ENCODE peak calls at places on chromosomes 13 and 19, in four cellular contexts. One of them, this sample, is unnamed.

GRCh38 chr19:37929512-37929911 is 22.5 kb downstream of the SIPA1L3 start:
- DNase-seq in H54: no peak
- DNase-seq in naive thymus-derived CD4-positive, alpha-beta T cell: no peak
- DNase-seq in cardiac muscle cell: no peak
- DNase-seq in this sample: no peak

GRCh38 chr19:46134527-46134926 is 10.0 kb upstream of the IGFL3 start:
- DNase-seq in H54: no peak
- DNase-seq in naive thymus-derived CD4-positive, alpha-beta T cell: no peak
- DNase-seq in cardiac muscle cell: peak; percentile 35
- DNase-seq in this sample: peak; percentile 67

GRCh38 chr19:50203281-50204080 is at the start of gene MYH14:
- DNase-seq in H54: no peak
- DNase-seq in naive thymus-derived CD4-positive, alpha-beta T cell: no peak
- DNase-seq in cardiac muscle cell: peak; percentile 70
- DNase-seq in this sample: peak; percentile 98

GRCh38 chr13:53068841-53069520 is 40.4 kb downstream of the OLFM4 start:
- DNase-seq in H54: no peak
- DNase-seq in naive thymus-derived CD4-positive, alpha-beta T cell: no peak
- DNase-seq in cardiac muscle cell: no peak
- DNase-seq in this sample: peak; percentile 90

GRCh38 chr13:75566658-75567057 is 17.1 kb downstream of the UCHL3 start:
- DNase-seq in H54: no peak
- DNase-seq in naive thymus-derived CD4-positive, alpha-beta T cell: no peak
- DNase-seq in cardiac muscle cell: peak; percentile 67
- DNase-seq in this sample: peak; percentile 12

GRCh38 chr19:28444371-28444770 is 768.6 kb downstream of the UQCRFS1 start:
- DNase-seq in H54: no peak
- DNase-seq in naive thymus-derived CD4-positive, alpha-beta T cell: no peak
- DNase-seq in cardiac muscle cell: no peak
- DNase-seq in this sample: no peak

GRCh38 chr13:111272117-111272516 is 48.3 kb upstream of the TEX29 start:
- DNase-seq in H54: no peak
- DNase-seq in naive thymus-derived CD4-positive, alpha-beta T cell: no peak
- DNase-seq in cardiac muscle cell: no peak
- DNase-seq in this sample: no peak

GRCh38 chr19:45446295-45446694 is 21.5 kb upstream of the FOSB start:
- DNase-seq in H54: no peak
- DNase-seq in naive thymus-derived CD4-positive, alpha-beta T cell: no peak
- DNase-seq in cardiac muscle cell: peak; percentile 62
- DNase-seq in this sample: peak; percentile 39

GRCh38 chr19:51938936-51939335 is 11.7 kb downstream of the ZNF613 start:
- DNase-seq in H54: no peak
- DNase-seq in naive thymus-derived CD4-positive, alpha-beta T cell: no peak
- DNase-seq in cardiac muscle cell: no peak
- DNase-seq in this sample: no peak

GRCh38 chr13:58611117-58611516 is 979.6 kb downstream of the PCDH17 start:
- DNase-seq in H54: no peak
- DNase-seq in naive thymus-derived CD4-positive, alpha-beta T cell: no peak
- DNase-seq in cardiac muscle cell: no peak
- DNase-seq in this sample: no peak

GRCh38 chr13:27012482-27013197 is 159.0 kb downstream of the USP12 start:
- DNase-seq in H54: no peak
- DNase-seq in naive thymus-derived CD4-positive, alpha-beta T cell: no peak
- DNase-seq in cardiac muscle cell: peak; percentile 83
- DNase-seq in this sample: no peak

GRCh38 chr13:98490866-98491265 is 86.0 kb downstream of the STK24 start:
- DNase-seq in H54: no peak
- DNase-seq in naive thymus-derived CD4-positive, alpha-beta T cell: no peak
- DNase-seq in cardiac muscle cell: no peak
- DNase-seq in this sample: no peak

GRCh38 chr13:49995535-49996165 is 1.2 kb upstream of the TRIM13 start:
- DNase-seq in H54: no peak
- DNase-seq in naive thymus-derived CD4-positive, alpha-beta T cell: peak; percentile 11
- DNase-seq in cardiac muscle cell: peak; percentile 41
- DNase-seq in this sample: no peak

GRCh38 chr13:39887424-39887823 is 232.0 kb downstream of the COG6 start:
- DNase-seq in H54: no peak
- DNase-seq in naive thymus-derived CD4-positive, alpha-beta T cell: no peak
- DNase-seq in cardiac muscle cell: no peak
- DNase-seq in this sample: no peak

GRCh38 chr19:30310806-30311121 is 61.4 kb upstream of the ZNF536 start:
- DNase-seq in H54: no peak
- DNase-seq in naive thymus-derived CD4-positive, alpha-beta T cell: no peak
- DNase-seq in cardiac muscle cell: no peak
- DNase-seq in this sample: no peak

GRCh38 chr19:4717191-4717965 is 6.3 kb downstream of the DPP9 start:
- DNase-seq in H54: no peak
- DNase-seq in naive thymus-derived CD4-positive, alpha-beta T cell: no peak
- DNase-seq in cardiac muscle cell: peak; percentile 54
- DNase-seq in this sample: peak; percentile 68

GRCh38 chr13:75316427-75316826 is 165.5 kb downstream of the TBC1D4 start:
- DNase-seq in H54: no peak
- DNase-seq in naive thymus-derived CD4-positive, alpha-beta T cell: no peak
- DNase-seq in cardiac muscle cell: peak; percentile 44
- DNase-seq in this sample: no peak

GRCh38 chr13:113765241-113765910 is 6.3 kb downstream of the TMEM255B start:
- DNase-seq in H54: no peak
- DNase-seq in naive thymus-derived CD4-positive, alpha-beta T cell: no peak
- DNase-seq in cardiac muscle cell: no peak
- DNase-seq in this sample: no peak

GRCh38 chr19:43634877-43635560 is 4.6 kb downstream of the CADM4 start:
- DNase-seq in H54: no peak
- DNase-seq in naive thymus-derived CD4-positive, alpha-beta T cell: no peak
- DNase-seq in cardiac muscle cell: peak; percentile 36
- DNase-seq in this sample: peak; percentile 67

GRCh38 chr19:33446156-33446917 is 72.8 kb downstream of the CEBPG start:
- DNase-seq in H54: no peak
- DNase-seq in naive thymus-derived CD4-positive, alpha-beta T cell: no peak
- DNase-seq in cardiac muscle cell: no peak
- DNase-seq in this sample: no peak

GRCh38 chr13:26971990-26972888 is 199.4 kb downstream of the USP12 start:
- DNase-seq in H54: no peak
- DNase-seq in naive thymus-derived CD4-positive, alpha-beta T cell: peak; percentile 10
- DNase-seq in cardiac muscle cell: peak; percentile 29
- DNase-seq in this sample: peak; percentile 26

GRCh38 chr19:1487576-1488281 is 2.4 kb downstream of the PCSK4 start:
- DNase-seq in H54: no peak
- DNase-seq in naive thymus-derived CD4-positive, alpha-beta T cell: no peak
- DNase-seq in cardiac muscle cell: no peak
- DNase-seq in this sample: no peak

GRCh38 chr19:34386645-34387445 is 17.4 kb upstream of the PDCD2L start:
- DNase-seq in H54: no peak
- DNase-seq in naive thymus-derived CD4-positive, alpha-beta T cell: no peak
- DNase-seq in cardiac muscle cell: no peak
- DNase-seq in this sample: no peak

GRCh38 chr19:3982701-3983541 is 2.3 kb downstream of the EEF2 start:
- DNase-seq in H54: no peak
- DNase-seq in naive thymus-derived CD4-positive, alpha-beta T cell: no peak
- DNase-seq in cardiac muscle cell: peak; percentile 47
- DNase-seq in this sample: no peak

GRCh38 chr13:99374994-99375805 is 68.0 kb upstream of the GPR183 start:
- DNase-seq in H54: no peak
- DNase-seq in naive thymus-derived CD4-positive, alpha-beta T cell: peak; percentile 89
- DNase-seq in cardiac muscle cell: no peak
- DNase-seq in this sample: no peak

GRCh38 chr19:1065606-1066109 is 1.3 kb upstream of the ARHGAP45 start:
- DNase-seq in H54: peak; percentile 60
- DNase-seq in naive thymus-derived CD4-positive, alpha-beta T cell: no peak
- DNase-seq in cardiac muscle cell: no peak
- DNase-seq in this sample: no peak

GRCh38 chr13:110811751-110812110 is 98.2 kb downstream of the ING1 start:
- DNase-seq in H54: no peak
- DNase-seq in naive thymus-derived CD4-positive, alpha-beta T cell: no peak
- DNase-seq in cardiac muscle cell: no peak
- DNase-seq in this sample: no peak

GRCh38 chr13:90485441-90485840 is 862.0 kb upstream of the MIR17HG start:
- DNase-seq in H54: peak; percentile 28
- DNase-seq in naive thymus-derived CD4-positive, alpha-beta T cell: no peak
- DNase-seq in cardiac muscle cell: peak; percentile 75
- DNase-seq in this sample: no peak

GRCh38 chr19:28468701-28469459 is 744.1 kb downstream of the UQCRFS1 start:
- DNase-seq in H54: peak; percentile 29
- DNase-seq in naive thymus-derived CD4-positive, alpha-beta T cell: peak; percentile 19
- DNase-seq in cardiac muscle cell: peak; percentile 40
- DNase-seq in this sample: no peak

GRCh38 chr19:18392417-18392816 is 5.0 kb downstream of the LRRC25 start:
- DNase-seq in H54: peak; percentile 50
- DNase-seq in naive thymus-derived CD4-positive, alpha-beta T cell: no peak
- DNase-seq in cardiac muscle cell: peak; percentile 90
- DNase-seq in this sample: no peak

GRCh38 chr19:29031216-29031615 is 181.7 kb downstream of the UQCRFS1 start:
- DNase-seq in H54: no peak
- DNase-seq in naive thymus-derived CD4-positive, alpha-beta T cell: no peak
- DNase-seq in cardiac muscle cell: peak; percentile 25
- DNase-seq in this sample: no peak

GRCh38 chr13:40786568-40786996 is 2.8 kb upstream of the SLC25A15 start:
- DNase-seq in H54: peak; percentile 40
- DNase-seq in naive thymus-derived CD4-positive, alpha-beta T cell: no peak
- DNase-seq in cardiac muscle cell: peak; percentile 39
- DNase-seq in this sample: no peak

GRCh38 chr13:97382276-97382675 is 51.7 kb upstream of the RAP2A start:
- DNase-seq in H54: no peak
- DNase-seq in naive thymus-derived CD4-positive, alpha-beta T cell: no peak
- DNase-seq in cardiac muscle cell: no peak
- DNase-seq in this sample: no peak

GRCh38 chr19:49129238-49129583 is 9.9 kb downstream of the PPFIA3 start:
- DNase-seq in H54: no peak
- DNase-seq in naive thymus-derived CD4-positive, alpha-beta T cell: no peak
- DNase-seq in cardiac muscle cell: no peak
- DNase-seq in this sample: peak; percentile 86

This sample was measured in SJCRH30.